ENCODE peak calls at places on chromosomes 13 and 19, in nine cellular contexts. O is ELF-1; Y is stimulated activated CD8-positive, alpha-beta memory T cell treated with anti-CD3 and anti-CD28 coated beads, Interleukin-4, amount 100 ng/mL, for 48 hours; A is NCI-H1105 treated with DMSO at 0.1 percent for 48 hours; I is islet precursor cell; U is DMS153; E is G401; L is AG09319; D is HFFc6. N is an unnamed sample.

GRCh38 chr13:44249439-44249838 is 124.2 kb upstream of the SERP2 start:
- DNase-seq in O (peak; percentile 97), Y (no peak), A (no peak), I (peak; percentile 94), U (no peak), E (peak; percentile 10), L (no peak), D (peak; percentile 43), N (no peak)

GRCh38 chr19:14073232-14073924 is 792 bp downstream of the MISP3 start:
- DNase-seq in O (peak; percentile 57), Y (peak; percentile 80), A (peak; percentile 76), I (peak; percentile 78), U (peak; percentile 50), E (peak; percentile 63), L (no peak), D (peak; percentile 66), N (peak; percentile 73)

GRCh38 chr13:89969996-89970709 is 1377.3 kb upstream of the MIR17HG start:
- DNase-seq in O (no peak), Y (no peak), A (no peak), I (no peak), U (no peak), E (no peak), L (no peak), D (no peak), N (no peak)

GRCh38 chr19:34049944-34050343 is 122.4 kb upstream of the LSM14A start:
- DNase-seq in O (no peak), Y (no peak), A (no peak), I (no peak), U (no peak), E (no peak), L (no peak), D (no peak), N (no peak)

GRCh38 chr13:23069571-23069970 is 111.2 kb upstream of the SGCG start:
- DNase-seq in O (no peak), Y (no peak), A (no peak), I (no peak), U (no peak), E (no peak), L (peak; percentile 40), D (peak; percentile 71), N (no peak)

GRCh38 chr13:45456196-45456972 is 8.4 kb upstream of the COG3 start:
- DNase-seq in O (no peak), Y (no peak), A (no peak), I (no peak), U (no peak), E (no peak), L (no peak), D (peak; percentile 54), N (no peak)

GRCh38 chr19:16668176-16668575 is 7.2 kb downstream of the TMEM38A start:
- DNase-seq in O (no peak), Y (no peak), A (no peak), I (no peak), U (no peak), E (no peak), L (no peak), D (no peak), N (no peak)

GRCh38 chr19:12695997-12696365 is 450 bp downstream of the FBXW9 start:
- DNase-seq in O (no peak), Y (no peak), A (no peak), I (peak; percentile 46), U (no peak), E (no peak), L (no peak), D (no peak), N (peak; percentile 28)

GRCh38 chr19:1921825-1922224 is 16.6 kb downstream of the ADAT3 start:
- DNase-seq in O (no peak), Y (no peak), A (no peak), I (no peak), U (no peak), E (no peak), L (no peak), D (no peak), N (no peak)

GRCh38 chr19:11480081-11480926 is 542 bp downstream of the ELAVL3 start:
- DNase-seq in O (no peak), Y (no peak), A (peak; percentile 20), I (no peak), U (peak; percentile 22), E (peak; percentile 44), L (no peak), D (no peak), N (no peak)

GRCh38 chr13:40666905-40667621 is 622 bp upstream of the FOXO1 start:
- DNase-seq in O (peak; percentile 53), Y (peak; percentile 52), A (peak; percentile 22), I (peak; percentile 87), U (peak; percentile 41), E (no peak), L (no peak), D (no peak), N (no peak)

GRCh38 chr19:46337487-46337886 is 9.4 kb upstream of the PPP5C start:
- DNase-seq in O (no peak), Y (no peak), A (no peak), I (no peak), U (no peak), E (no peak), L (no peak), D (no peak), N (no peak)

GRCh38 chr19:45947926-45948325 is 25.7 kb downstream of the NOVA2 start:
- DNase-seq in O (no peak), Y (no peak), A (no peak), I (no peak), U (no peak), E (no peak), L (no peak), D (peak; percentile 42), N (no peak)

GRCh38 chr13:86020350-86021002 is 221.3 kb upstream of the SLITRK6 start:
- DNase-seq in O (no peak), Y (no peak), A (peak; percentile 57), I (no peak), U (no peak), E (peak; percentile 5), L (peak; percentile 20), D (no peak), N (no peak)

GRCh38 chr19:17555929-17556813 is 722 bp downstream of the COLGALT1 start:
- DNase-seq in O (peak; percentile 46), Y (peak; percentile 57), A (peak; percentile 7), I (peak; percentile 81), U (no peak), E (peak; percentile 62), L (no peak), D (peak; percentile 14), N (peak; percentile 41)

GRCh38 chr19:14118165-14119051 is 846 bp upstream of the PRKACA start:
- DNase-seq in O (peak; percentile 73), Y (peak; percentile 52), A (peak; percentile 57), I (peak; percentile 55), U (no peak), E (peak; percentile 70), L (peak; percentile 65), D (peak; percentile 40), N (no peak)

GRCh38 chr19:925912-926594 is at the start of gene ARID3A:
- DNase-seq in O (no peak), Y (no peak), A (no peak), I (peak; percentile 97), U (no peak), E (peak; percentile 41), L (no peak), D (no peak), N (peak; percentile 95)

GRCh38 chr13:76397413-76397812 is 488.8 kb downstream of the KCTD12 start:
- DNase-seq in O (no peak), Y (peak; percentile 25), A (no peak), I (no peak), U (no peak), E (no peak), L (no peak), D (no peak), N (no peak)

GRCh38 chr13:49374585-49375290 is 69.1 kb downstream of the CAB39L start:
- DNase-seq in O (no peak), Y (no peak), A (no peak), I (no peak), U (no peak), E (no peak), L (peak; percentile 57), D (peak; percentile 78), N (no peak)

GRCh38 chr13:113152894-113153809 is 5.3 kb upstream of the PROZ start:
- DNase-seq in O (peak; percentile 75), Y (peak; percentile 40), A (peak; percentile 49), I (peak; percentile 73), U (peak; percentile 16), E (peak; percentile 34), L (no peak), D (no peak), N (peak; percentile 37)

GRCh38 chr19:9727644-9728043 is 40.9 kb downstream of the ZNF846 start:
- DNase-seq in O (no peak), Y (no peak), A (no peak), I (no peak), U (no peak), E (no peak), L (no peak), D (no peak), N (no peak)

GRCh38 chr19:7605490-7606222 is 10.0 kb downstream of the CAMSAP3 start:
- DNase-seq in O (peak; percentile 97), Y (peak; percentile 68), A (no peak), I (peak; percentile 62), U (no peak), E (peak; percentile 19), L (no peak), D (no peak), N (no peak)

GRCh38 chr19:55041627-55042343 is 3.7 kb upstream of the GP6 start:
- DNase-seq in O (no peak), Y (peak; percentile 56), A (no peak), I (no peak), U (no peak), E (no peak), L (no peak), D (no peak), N (no peak)

GRCh38 chr13:34044041-34044440 is 226.1 kb downstream of the RFC3 start:
- DNase-seq in O (no peak), Y (no peak), A (no peak), I (peak; percentile 62), U (no peak), E (peak; percentile 86), L (no peak), D (peak; percentile 58), N (no peak)

GRCh38 chr19:49589391-49589790 is 1.6 kb upstream of the PRR12 start:
- DNase-seq in O (no peak), Y (no peak), A (no peak), I (no peak), U (no peak), E (no peak), L (no peak), D (no peak), N (no peak)

GRCh38 chr13:41311607-41312500 is 787 bp downstream of the NAA16 start:
- DNase-seq in O (peak; percentile 56), Y (peak; percentile 66), A (peak; percentile 10), I (peak; percentile 62), U (no peak), E (peak; percentile 38), L (no peak), D (peak; percentile 23), N (no peak)

GRCh38 chr13:40404967-40405716 is 261.3 kb downstream of the FOXO1 start:
- DNase-seq in O (no peak), Y (no peak), A (no peak), I (no peak), U (no peak), E (no peak), L (no peak), D (no peak), N (no peak)

GRCh38 chr13:96935971-96936370 is 58.3 kb downstream of the OXGR1 start:
- DNase-seq in O (no peak), Y (no peak), A (no peak), I (no peak), U (no peak), E (no peak), L (no peak), D (no peak), N (no peak)

GRCh38 chr19:55094456-55095259 is 19.0 kb downstream of the EPS8L1 start:
- DNase-seq in O (peak; percentile 81), Y (no peak), A (no peak), I (peak; percentile 92), U (no peak), E (no peak), L (no peak), D (no peak), N (no peak)

GRCh38 chr19:6890938-6891337 is 3.6 kb downstream of the ADGRE1 start:
- DNase-seq in O (no peak), Y (peak; percentile 47), A (no peak), I (no peak), U (no peak), E (no peak), L (no peak), D (no peak), N (no peak)

GRCh38 chr13:90444232-90444631 is 903.3 kb upstream of the MIR17HG start:
- DNase-seq in O (no peak), Y (no peak), A (no peak), I (no peak), U (no peak), E (no peak), L (no peak), D (no peak), N (no peak)